ENCODE peak calls at places on chromosomes 11 and 22, in eight cellular contexts. M is CD8-positive, alpha-beta memory T cell; N is lower lobe of right lung; Z is PC-3; A is pancreas; H is cardiac muscle cell; U is HCT116; F is thyroid gland. Y is an unnamed sample. For H3K27me3 and H3K4me1, the result is how much of the 10 kb centered on the place peaks cover.

GRCh38 chr11:63874511-63874910 is 35.6 kb downstream of the MARK2 start:
- DNase-seq in M (no peak), N (no peak), Z (no peak), A (no peak), H (peak), U (no peak), F (peak), Y (no peak)

GRCh38 chr11:70360211-70360610 is 38.1 kb upstream of the CTTN start:
- DNase-seq in M (no peak), N (no peak), Z (no peak), A (no peak), H (no peak), U (no peak), F (no peak), Y (no peak)

GRCh38 chr11:126510621-126511370 is 155.3 kb downstream of the ST3GAL4 start:
- DNase-seq in M (no peak), N (no peak), Z (no peak), A (no peak), H (peak), U (no peak), F (no peak), Y (no peak)

GRCh38 chr11:118406599-118407166 is 5.3 kb downstream of the ATP5MG start:
- DNase-seq in M (no peak), N (no peak), Z (no peak), A (no peak), H (no peak), U (no peak), F (peak), Y (no peak)

GRCh38 chr22:28012811-28013460 is 93.9 kb upstream of the PITPNB start:
- DNase-seq in M (no peak), N (peak), Z (no peak), A (no peak), H (no peak), U (no peak), F (no peak), Y (no peak)

GRCh38 chr11:38543951-38544350 is 1945.9 kb upstream of the RAG2 start:
- DNase-seq in M (no peak), N (no peak), Z (no peak), A (no peak), H (no peak), U (no peak), F (no peak), Y (no peak)

GRCh38 chr11:124758355-124759267 is 3.5 kb downstream of the ESAM start:
- DNase-seq in M (peak), N (peak), Z (peak), A (peak), H (peak), U (peak), F (peak), Y (peak)

GRCh38 chr11:130775306-130776043 is 140.8 kb downstream of the SNX19 start:
- DNase-seq in M (no peak), N (no peak), Z (peak), A (no peak), H (no peak), U (no peak), F (no peak), Y (no peak)

GRCh38 chr11:5380740-5381342 is 2.8 kb upstream of the OR51M1 start:
- DNase-seq in M (no peak), N (no peak), Z (peak), A (no peak), H (peak), U (peak), F (peak), Y (no peak)

GRCh38 chr11:95154514-95154913 is 64.9 kb downstream of the ENDOD1 start:
- DNase-seq in M (peak), N (no peak), Z (peak), A (no peak), H (peak), U (peak), F (peak), Y (peak)

GRCh38 chr22:36328635-36329216 is 59.0 kb downstream of the MYH9 start:
- DNase-seq in M (peak), N (no peak), Z (peak), A (no peak), H (peak), U (no peak), F (peak), Y (no peak)

GRCh38 chr11:44188643-44189042 is 93.2 kb downstream of the EXT2 start:
- DNase-seq in M (no peak), N (no peak), Z (no peak), A (no peak), H (no peak), U (no peak), F (no peak), Y (no peak)

GRCh38 chr22:39530692-39531331 is 1.7 kb downstream of the RPS19BP1 start:
- DNase-seq in M (no peak), N (peak), Z (peak), A (peak), H (peak), U (no peak), F (no peak), Y (no peak)

GRCh38 chr22:45318168-45318557 is 8.4 kb downstream of the FAM118A start:
- DNase-seq in M (peak), N (peak), Z (no peak), A (no peak), H (peak), U (no peak), F (peak), Y (peak)

GRCh38 chr11:19869466-19869865 is 156.8 kb downstream of the NAV2 start:
- DNase-seq in M (no peak), N (no peak), Z (no peak), A (no peak), H (no peak), U (no peak), F (no peak), Y (no peak)

GRCh38 chr11:108466405-108466804 is 924 bp downstream of the C11orf65 start:
- DNase-seq in M (no peak), N (no peak), Z (no peak), A (no peak), H (no peak), U (no peak), F (no peak), Y (no peak)

GRCh38 chr11:117720061-117720511 is 76.9 kb downstream of the DSCAML1 start:
- DNase-seq in M (no peak), N (no peak), Z (no peak), A (no peak), H (peak), U (no peak), F (peak), Y (no peak)

GRCh38 chr22:36465232-36466021 is 16.0 kb downstream of the TXN2 start:
- DNase-seq in M (no peak), N (peak), Z (peak), A (peak), H (no peak), U (peak), F (peak), Y (no peak)

GRCh38 chr11:1714908-1715885 is 18.2 kb downstream of the KRTAP5-6 start:
- DNase-seq in M (no peak), N (no peak), Z (no peak), A (no peak), H (no peak), U (no peak), F (no peak), Y (no peak)

DNA sequence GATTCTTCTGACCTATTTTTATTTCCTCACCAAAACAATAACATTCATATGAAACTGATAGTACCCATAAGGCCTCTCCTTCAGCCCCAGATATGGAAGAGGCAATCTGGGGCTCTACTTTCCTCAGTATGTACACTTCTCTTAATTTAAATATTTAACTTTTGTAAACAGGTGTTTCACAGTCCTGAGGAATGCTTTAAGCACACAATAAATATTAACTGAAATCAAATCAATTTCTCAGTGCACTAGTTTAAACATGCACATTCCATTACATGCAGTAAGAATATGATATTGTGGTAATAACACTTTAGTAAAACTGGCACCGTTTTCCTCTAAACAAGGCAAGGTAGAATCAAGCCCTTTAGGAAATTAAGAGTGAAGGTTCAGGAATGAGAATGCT is 28.9 kb downstream of the APIP start:
- DNase-seq in M (no peak), N (no peak), Z (no peak), A (no peak), H (no peak), U (no peak), F (no peak), Y (no peak)
- H3K27me3 ChIP-seq in M (under half), N (under half), Z (under half), A (under half), H (under half), U (under half), F (under half), Y (under half)

GRCh38 chr22:29703595-29704195 is 16.1 kb upstream of the CABP7 start:
- DNase-seq in M (no peak), N (no peak), Z (no peak), A (peak), H (no peak), U (no peak), F (no peak), Y (no peak)
- H3K4me3 ChIP-seq in M (no peak), N (no peak), Z (no peak), A (no peak), H (no peak), U (no peak), F (no peak), Y (no peak)

DNA sequence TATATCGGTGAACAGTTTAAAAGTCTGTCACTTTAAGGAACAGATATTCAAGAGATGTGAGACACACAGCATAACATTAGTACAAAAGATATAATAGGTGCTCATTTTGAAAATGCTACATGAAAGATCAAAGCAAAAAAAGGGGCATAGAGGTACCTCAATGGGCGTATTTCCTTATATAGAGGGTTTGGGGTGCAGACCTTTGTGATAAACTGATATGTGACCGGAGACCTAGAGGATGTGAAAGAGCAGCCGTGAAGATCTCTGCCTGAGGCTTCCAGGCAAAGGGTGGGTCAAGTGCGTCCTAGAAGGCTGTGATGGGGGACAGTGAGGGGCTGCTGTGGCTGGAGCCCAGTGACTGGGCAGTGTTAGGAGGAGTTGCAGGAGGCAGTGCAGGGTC is 551.4 kb downstream of the ETS1 start:
- DNase-seq in M (no peak), N (no peak), Z (no peak), A (no peak), H (no peak), U (no peak), F (no peak), Y (no peak)
- H3K4me1 ChIP-seq in M (half or more), N (under half), Z (under half), A (under half), H (under half), U (under half), F (under half), Y (half or more)

GRCh38 chr11:134014502-134014901 is 54.4 kb upstream of the JAM3 start:
- DNase-seq in M (no peak), N (no peak), Z (no peak), A (no peak), H (peak), U (no peak), F (no peak), Y (no peak)
- H3K27me3 ChIP-seq in M (under half), N (under half), Z (half or more), A (under half), H (half or more), U (half or more), F (under half), Y (under half)

DNA sequence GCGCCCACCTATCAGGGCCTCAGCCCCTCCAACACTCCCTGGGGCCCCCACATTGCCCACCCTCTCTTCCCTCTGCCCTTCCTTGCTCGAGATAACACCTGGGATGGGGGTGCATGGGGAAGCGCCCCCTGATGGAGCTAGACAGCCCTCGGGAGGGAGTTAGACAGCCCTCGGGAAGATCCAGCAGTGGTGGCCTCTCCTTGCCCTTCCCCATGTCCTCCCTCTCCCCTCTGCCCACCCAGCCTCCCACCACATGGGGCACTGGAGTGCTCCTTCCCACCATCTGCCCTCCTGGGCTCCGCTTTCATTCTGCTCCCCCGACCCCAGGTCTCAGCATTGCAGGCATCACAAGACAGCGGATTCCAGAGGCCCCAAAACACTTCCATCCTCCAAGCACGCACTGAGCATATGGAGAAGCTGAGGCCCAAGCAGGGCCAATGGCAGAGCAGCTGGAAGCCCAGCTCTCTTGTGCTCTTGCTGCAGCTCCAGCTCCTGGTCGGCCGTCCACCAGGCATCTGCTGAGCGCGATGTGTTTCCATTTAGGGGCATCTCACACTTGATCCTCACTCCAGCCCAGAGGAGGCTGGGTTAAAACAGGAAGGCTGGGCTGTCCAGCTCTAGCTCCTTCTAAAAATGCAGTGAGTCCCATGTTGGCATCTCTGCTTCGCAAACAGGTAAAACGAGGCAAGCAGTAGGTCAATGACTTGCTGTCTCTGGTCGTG is 65.6 kb downstream of the IGLL1 start:
- DNase-seq in M (no peak), N (no peak), Z (no peak), A (no peak), H (no peak), U (no peak), F (no peak), Y (no peak)
- H3K4me3 ChIP-seq in M (no peak), N (no peak), Z (no peak), A (no peak), H (no peak), U (no peak), F (no peak), Y (no peak)

DNA sequence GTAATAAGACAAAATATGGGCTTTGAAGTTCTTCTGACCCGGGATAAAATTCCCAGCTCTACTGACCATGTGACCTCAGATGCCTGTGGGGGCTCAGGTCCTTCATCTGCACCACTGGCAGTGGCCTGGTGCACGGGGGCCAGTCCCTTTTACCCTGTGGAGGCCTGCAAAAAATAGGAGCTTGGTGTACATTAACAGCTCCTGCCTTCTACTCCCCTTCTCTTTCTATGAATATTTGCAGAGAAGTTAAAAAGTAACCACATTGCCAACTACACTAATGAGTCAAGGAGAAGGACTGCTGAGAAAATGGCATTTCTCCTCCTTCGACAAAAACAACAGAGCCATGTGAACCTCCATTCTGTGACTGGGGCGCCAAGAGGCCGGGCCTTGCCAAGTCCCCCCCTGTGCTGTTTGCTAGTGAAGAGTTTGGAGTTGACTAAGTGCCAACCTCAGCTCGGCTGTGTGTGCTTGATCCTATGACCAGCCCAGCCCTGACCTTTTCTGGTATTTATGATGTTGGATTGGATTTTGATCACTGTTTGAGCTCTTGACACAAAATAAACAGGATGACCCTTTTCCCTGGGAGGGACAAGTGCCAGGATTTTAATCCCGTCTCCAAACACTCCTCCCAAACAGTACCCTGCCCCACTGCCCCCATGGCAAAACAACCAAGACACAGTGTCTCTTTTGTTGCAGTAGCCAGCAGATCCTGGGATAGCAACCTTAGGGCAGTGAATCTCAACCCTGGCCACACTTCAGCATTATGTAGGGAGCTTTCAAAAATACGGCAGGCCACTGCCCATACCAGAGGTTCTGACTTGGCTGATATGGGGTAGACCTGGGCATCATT is 380.1 kb downstream of the LARGE1 start:
- DNase-seq in M (no peak), N (peak), Z (peak), A (peak), H (no peak), U (no peak), F (peak), Y (no peak)
- H3K4me1 ChIP-seq in M (under half), N (under half), Z (under half), A (under half), H (under half), U (under half), F (under half), Y (under half)

DNA sequence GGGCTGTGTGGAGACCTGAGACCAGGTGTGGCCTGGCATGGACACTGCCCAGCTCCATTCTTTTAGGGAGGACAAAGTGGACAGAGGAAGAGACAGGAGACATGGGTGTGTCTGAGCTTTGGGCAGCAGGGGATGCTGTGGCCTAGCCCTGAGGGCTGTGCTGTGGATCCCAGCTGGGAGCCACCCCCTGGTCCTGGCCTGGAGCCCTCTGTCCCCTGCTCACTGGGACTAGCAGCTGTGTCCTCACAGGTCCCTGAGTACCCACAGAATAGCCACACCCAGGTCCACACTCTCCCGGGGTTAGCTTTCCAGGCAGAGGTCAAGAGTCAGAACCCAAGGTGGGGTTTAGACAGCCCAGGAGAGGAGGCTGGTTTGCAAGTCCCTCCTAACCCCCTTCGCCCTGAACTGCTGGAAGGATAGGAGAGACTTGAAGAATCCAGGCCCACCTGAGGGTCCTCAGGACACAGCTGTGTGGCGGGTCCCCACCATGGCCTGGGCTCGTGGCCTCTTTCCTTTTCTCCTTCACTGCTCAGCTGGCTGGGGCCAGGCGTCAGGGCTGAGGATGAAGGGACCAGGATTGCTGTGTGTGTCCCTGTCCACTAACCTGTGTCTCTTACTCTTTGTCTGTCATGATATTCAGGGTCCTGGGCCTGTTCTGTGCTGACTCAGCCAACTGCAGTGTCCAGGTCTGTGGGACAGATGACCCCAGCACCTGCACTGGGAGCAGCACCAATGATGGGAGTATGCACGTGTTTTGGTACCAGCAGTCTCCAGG is 78.5 kb upstream of the VPREB1 start:
- DNase-seq in M (no peak), N (no peak), Z (no peak), A (no peak), H (no peak), U (no peak), F (no peak), Y (no peak)
- H3K27me3 ChIP-seq in M (under half), N (under half), Z (under half), A (under half), H (half or more), U (under half), F (under half), Y (under half)

GRCh38 chr11:33065445-33066178 is 26.2 kb downstream of the TCP11L1 start:
- DNase-seq in M (peak), N (peak), Z (peak), A (peak), H (peak), U (peak), F (peak), Y (peak)
- H3K4me3 ChIP-seq in M (no peak), N (no peak), Z (no peak), A (no peak), H (no peak), U (no peak), F (no peak), Y (no peak)